ENCODE peak calls at places on chromosomes 7 and 10, in four cellular contexts. T is H9, N is neuronal stem cell, U is mesenchymal stem cell. M is an unnamed sample.

GRCh38 chr7:38740041-38740440 is 108.9 kb upstream of the AMPH start:
- DNase-seq in N (no peak), U (no peak), T (no peak), M (no peak)

GRCh38 chr10:58697691-58698090 is 185.0 kb downstream of the BICC1 start:
- DNase-seq in U (no peak), N (no peak), T (no peak), M (no peak)

GRCh38 chr10:17292375-17292774 is 64.3 kb downstream of the VIM start:
- DNase-seq in T (no peak), U (no peak), N (no peak), M (no peak)

GRCh38 chr10:68224810-68225209 is 7.1 kb downstream of the ATOH7 start:
- DNase-seq in T (no peak), N (no peak), U (peak; percentile 40), M (no peak)

GRCh38 chr7:151704969-151705743 is 171.8 kb downstream of the PRKAG2 start:
- DNase-seq in T (peak; percentile 66), N (peak; percentile 43), U (no peak), M (no peak)

GRCh38 chr7:31690892-31691291 is 3.9 kb downstream of the PPP1R17 start:
- DNase-seq in T (no peak), N (no peak), U (no peak), M (no peak)

GRCh38 chr10:28875535-28876208 is 198.4 kb downstream of the BAMBI start:
- DNase-seq in U (peak; percentile 74), T (peak; percentile 54), N (peak; percentile 29), M (peak; percentile 35)

GRCh38 chr7:92717601-92717981 is 118.8 kb downstream of the CDK6 start:
- DNase-seq in T (no peak), U (no peak), N (no peak), M (no peak)

GRCh38 chr7:77393261-77393660 is 22.9 kb downstream of the GSAP start:
- DNase-seq in N (no peak), T (no peak), U (no peak), M (peak; percentile 77)

GRCh38 chr10:131948501-131948900 is 33.2 kb downstream of the BNIP3 start:
- DNase-seq in N (no peak), T (no peak), U (no peak), M (no peak)
- H3K4ac ChIP-seq in N (no peak overlapping the region), T (no peak overlapping the region), U (peak overlapping the region; percentile 15), M (no peak overlapping the region)

GRCh38 chr7:47335557-47336177 is 246.2 kb downstream of the TNS3 start:
- DNase-seq in U (no peak), N (no peak), T (no peak), M (no peak)

GRCh38 chr7:47337021-47337492 is 244.9 kb downstream of the TNS3 start:
- DNase-seq in N (no peak), U (no peak), T (no peak), M (no peak)

GRCh38 chr7:47336178-47337020 is 245.5 kb downstream of the TNS3 start:
- DNase-seq in N (no peak), U (peak; percentile 87), T (no peak), M (no peak)

GRCh38 chr7:47338031-47338430 is 243.9 kb downstream of the TNS3 start:
- DNase-seq in U (no peak), N (no peak), T (no peak), M (no peak)

DNA sequence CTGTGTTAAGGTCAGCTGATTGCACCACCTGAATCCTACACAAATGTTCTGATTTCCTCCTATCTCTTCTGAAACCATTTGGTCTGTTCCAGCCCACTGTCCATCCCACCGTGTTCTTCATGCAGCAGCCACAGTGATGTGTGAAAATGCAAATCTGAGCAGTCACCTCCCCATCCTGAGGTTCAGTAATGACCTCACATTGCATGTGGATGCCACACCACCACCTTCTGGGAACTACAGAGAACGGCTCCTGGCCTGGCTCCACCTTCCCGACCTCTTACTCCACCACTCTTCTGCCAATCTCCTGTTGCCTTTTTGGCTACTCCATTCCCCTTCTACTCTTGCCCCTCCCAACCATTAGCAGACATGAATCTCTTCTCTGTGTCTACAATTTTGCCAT is 244.4 kb downstream of the TNS3 start:
- DNase-seq in U (peak; percentile 62), N (no peak), T (peak; percentile 55), M (no peak)
- H3K14ac ChIP-seq in U (no peak overlapping the region), N (no peak overlapping the region), T (no peak overlapping the region), M (no peak overlapping the region)

GRCh38 chr7:4738711-4739527 is 36.5 kb upstream of the AP5Z1 start:
- DNase-seq in N (no peak), U (peak; percentile 97), T (peak; percentile 80), M (peak; percentile 69)
- H3K9ac ChIP-seq in N (no peak overlapping the region), U (peak overlapping the region; percentile 77), T (no peak overlapping the region), M (no peak overlapping the region)

GRCh38 chr7:158550886-158551452 is 36.7 kb downstream of the PTPRN2 start:
- DNase-seq in T (no peak), N (no peak), U (no peak), M (no peak)
- H3K4ac ChIP-seq in T (no peak overlapping the region), N (no peak overlapping the region), U (no peak overlapping the region), M (no peak overlapping the region)

DNA sequence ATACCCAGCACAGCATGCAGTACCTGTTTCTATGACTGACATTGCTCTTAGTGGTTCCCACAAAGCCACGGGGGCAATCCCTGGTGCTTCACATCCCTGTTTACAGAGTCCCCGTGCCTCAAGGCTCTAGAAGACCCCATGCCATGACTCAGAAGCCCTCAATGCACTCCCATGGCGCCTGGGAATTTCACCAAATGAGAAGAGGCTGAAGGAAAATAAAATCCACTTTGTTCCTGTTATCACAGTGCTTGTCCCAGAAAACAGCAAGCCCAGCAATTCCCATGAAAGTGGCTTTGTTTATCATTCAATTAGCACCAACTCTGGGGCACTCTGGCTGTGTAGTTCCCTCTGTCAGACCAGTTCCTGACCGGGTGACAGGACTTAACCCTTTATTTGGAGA is 268.3 kb downstream of the TNS3 start:
- DNase-seq in N (no peak), T (no peak), U (peak; percentile 52), M (no peak)
- H3K14ac ChIP-seq in N (no peak overlapping the region), T (no peak overlapping the region), U (no peak overlapping the region), M (no peak overlapping the region)

M was measured in trophoblast cell.